ENCODE peak calls at places on chromosomes 4 and X, in six cellular contexts. F is sigmoid colon, A is DMS153, I is GM13976, X is mesendoderm, K is H9. S is an unnamed sample.

GRCh38 chr4:1376391-1376840 is 29.4 kb downstream of the UVSSA start:
- DNase-seq in F (peak), A (no peak), I (no peak), X (no peak), K (no peak), S (no peak)

GRCh38 chrX:65932173-65933084 is 107.5 kb downstream of the VSIG4 start:
- DNase-seq in F (no peak), A (peak), I (no peak), X (peak), K (no peak), S (no peak)

GRCh38 chr4:113958766-113959540 is 20.5 kb downstream of the ARSJ start:
- DNase-seq in F (no peak), A (peak), I (no peak), X (peak), K (no peak), S (no peak)

GRCh38 chrX:79361192-79361870 is 5.8 kb downstream of the ITM2A start:
- DNase-seq in F (no peak), A (no peak), I (no peak), X (no peak), K (no peak), S (no peak)

GRCh38 chr4:75849459-75849858 is 52.8 kb downstream of the PPEF2 start:
- DNase-seq in F (no peak), A (no peak), I (no peak), X (peak), K (peak), S (no peak)

GRCh38 chr4:141350122-141350904 is 129.6 kb downstream of the ZNF330 start:
- DNase-seq in F (peak), A (peak), I (no peak), X (peak), K (no peak), S (no peak)

GRCh38 chr4:44927361-44928061 is 201.2 kb upstream of the GNPDA2 start:
- DNase-seq in F (no peak), A (no peak), I (no peak), X (peak), K (no peak), S (no peak)

GRCh38 chr4:139851639-139852038 is 186.0 kb downstream of the MGST2 start:
- DNase-seq in F (no peak), A (peak), I (no peak), X (no peak), K (no peak), S (no peak)

GRCh38 chr4:5371415-5372190 is 320.3 kb downstream of the STK32B start:
- DNase-seq in F (no peak), A (no peak), I (no peak), X (no peak), K (no peak), S (no peak)

GRCh38 chrX:150049647-150050046 is 111.4 kb upstream of the EOLA2 start:
- DNase-seq in F (no peak), A (no peak), I (no peak), X (no peak), K (no peak), S (no peak)

GRCh38 chr4:42420120-42420519 is 22.8 kb downstream of the SHISA3 start:
- DNase-seq in F (no peak), A (no peak), I (no peak), X (peak), K (no peak), S (no peak)

GRCh38 chr4:109701566-109702399 is 1.5 kb downstream of the CASP6 start:
- DNase-seq in F (no peak), A (no peak), I (peak), X (peak), K (peak), S (peak)

GRCh38 chrX:10648608-10649007 is 28.2 kb upstream of the MID1 start:
- DNase-seq in F (no peak), A (no peak), I (no peak), X (no peak), K (no peak), S (no peak)

GRCh38 chrX:135596495-135596894 is 76.0 kb downstream of the INTS6L start:
- DNase-seq in F (no peak), A (peak), I (peak), X (peak), K (peak), S (peak)

GRCh38 chrX:24610540-24610939 is 36.6 kb downstream of the PCYT1B start:
- DNase-seq in F (no peak), A (no peak), I (no peak), X (no peak), K (no peak), S (no peak)

GRCh38 chr4:126223784-126224407 is 909.1 kb downstream of the FAT4 start:
- DNase-seq in F (no peak), A (no peak), I (no peak), X (peak), K (no peak), S (no peak)

GRCh38 chr4:183797445-183798248 is 107.5 kb upstream of the STOX2 start:
- DNase-seq in F (no peak), A (no peak), I (peak), X (peak), K (peak), S (peak)

GRCh38 chr4:77560170-77560569 is 45.5 kb upstream of the CXCL13 start:
- DNase-seq in F (no peak), A (no peak), I (no peak), X (no peak), K (no peak), S (no peak)

GRCh38 chr4:24853142-24853541 is 57.8 kb downstream of the SOD3 start:
- DNase-seq in F (no peak), A (no peak), I (no peak), X (no peak), K (no peak), S (no peak)

GRCh38 chr4:76447326-76447954 is 12.4 kb downstream of the SHROOM3 start:
- DNase-seq in F (no peak), A (no peak), I (no peak), X (peak), K (no peak), S (no peak)

GRCh38 chrX:118839334-118839958 is 15.8 kb downstream of the ZCCHC12 start:
- DNase-seq in F (peak), A (no peak), I (peak), X (peak), K (peak), S (peak)

GRCh38 chrX:136540226-136540625 is 8.2 kb downstream of the VGLL1 start:
- DNase-seq in F (no peak), A (no peak), I (no peak), X (no peak), K (no peak), S (no peak)

S was measured in GM06990.